ENCODE peak calls at places on chromosomes 16 and 17, in eight cellular contexts. M is COR-L47, R is aorta, G is A549, Q is spleen, F is HuH-7, I is M059J, B is adrenal gland. P is an unnamed sample.

GRCh38 chr17:73705594-73705993 is 61.3 kb upstream of the SDK2 start:
- DNase-seq in M (no peak), R (no peak), G (peak), Q (no peak), F (no peak), I (peak), B (peak), P (peak)

GRCh38 chr17:8360751-8361150 is 15.8 kb downstream of the KRABD2 start:
- DNase-seq in M (no peak), R (no peak), G (no peak), Q (no peak), F (no peak), I (no peak), B (no peak), P (no peak)

GRCh38 chr17:17420035-17420434 is 56.8 kb upstream of the MED9 start:
- DNase-seq in M (no peak), R (no peak), G (no peak), Q (no peak), F (no peak), I (no peak), B (peak), P (no peak)

GRCh38 chr17:46785696-46786095 is 32.8 kb downstream of the WNT3 start:
- DNase-seq in M (no peak), R (no peak), G (no peak), Q (no peak), F (no peak), I (no peak), B (no peak), P (no peak)

GRCh38 chr17:29642171-29642611 is 19.5 kb upstream of the CORO6 start:
- DNase-seq in M (no peak), R (no peak), G (no peak), Q (no peak), F (no peak), I (no peak), B (no peak), P (no peak)

GRCh38 chr17:33871720-33872535 is 383.2 kb upstream of the CCL2 start:
- DNase-seq in M (peak), R (no peak), G (peak), Q (no peak), F (no peak), I (peak), B (no peak), P (peak)

GRCh38 chr17:31525801-31526549 is 134.5 kb downstream of the RAB11FIP4 start:
- DNase-seq in M (no peak), R (peak), G (peak), Q (peak), F (peak), I (peak), B (no peak), P (no peak)

GRCh38 chr16:57775661-57776469 is 26.4 kb downstream of the KIFC3 start:
- DNase-seq in M (peak), R (no peak), G (no peak), Q (no peak), F (no peak), I (no peak), B (no peak), P (no peak)

GRCh38 chr17:80116923-80117380 is 15.6 kb downstream of the GAA start:
- DNase-seq in M (no peak), R (peak), G (no peak), Q (peak), F (no peak), I (no peak), B (no peak), P (no peak)

GRCh38 chr16:88545781-88546180 is 24.4 kb upstream of the ZC3H18 start:
- DNase-seq in M (no peak), R (no peak), G (no peak), Q (no peak), F (no peak), I (no peak), B (no peak), P (no peak)

GRCh38 chr17:44053130-44053872 is 13.2 kb downstream of the LSM12 start:
- DNase-seq in M (no peak), R (no peak), G (no peak), Q (no peak), F (no peak), I (peak), B (peak), P (no peak)